ENCODE peak calls at places on chromosomes 1 and 21, in seven cellular contexts. One of them, this sample, is unnamed.

GRCh38 chr1:19033926-19034680 is 77.6 kb upstream of the IFFO2 start:
- DNase-seq in IMR-90: peak; percentile 56
- DNase-seq in body of pancreas: no peak
- DNase-seq in prostate gland: peak; percentile 84
- DNase-seq in heart left ventricle: no peak
- DNase-seq in ovary: no peak
- DNase-seq in A549: no peak
- DNase-seq in this sample: no peak

GRCh38 chr1:209927466-209927865 is 10.6 kb upstream of the SYT14 start:
- DNase-seq in IMR-90: no peak
- DNase-seq in body of pancreas: no peak
- DNase-seq in prostate gland: no peak
- DNase-seq in heart left ventricle: no peak
- DNase-seq in ovary: no peak
- DNase-seq in A549: no peak
- DNase-seq in this sample: no peak

GRCh38 chr1:36735939-36736730 is 253.4 kb upstream of the CSF3R start:
- DNase-seq in IMR-90: no peak
- DNase-seq in body of pancreas: no peak
- DNase-seq in prostate gland: no peak
- DNase-seq in heart left ventricle: no peak
- DNase-seq in ovary: no peak
- DNase-seq in A549: no peak
- DNase-seq in this sample: no peak

GRCh38 chr1:1806890-1807289 is 28.6 kb upstream of the NADK start:
- DNase-seq in IMR-90: peak; percentile 37
- DNase-seq in body of pancreas: no peak
- DNase-seq in prostate gland: no peak
- DNase-seq in heart left ventricle: no peak
- DNase-seq in ovary: no peak
- DNase-seq in A549: no peak
- DNase-seq in this sample: no peak

GRCh38 chr1:227454686-227455085 is 108.7 kb upstream of the ZNF678 start:
- DNase-seq in IMR-90: no peak
- DNase-seq in body of pancreas: no peak
- DNase-seq in prostate gland: no peak
- DNase-seq in heart left ventricle: no peak
- DNase-seq in ovary: no peak
- DNase-seq in A549: no peak
- DNase-seq in this sample: no peak

GRCh38 chr1:172476218-172476811 is 32.4 kb upstream of the PIGC start:
- DNase-seq in IMR-90: no peak
- DNase-seq in body of pancreas: no peak
- DNase-seq in prostate gland: peak; percentile 33
- DNase-seq in heart left ventricle: no peak
- DNase-seq in ovary: no peak
- DNase-seq in A549: no peak
- DNase-seq in this sample: no peak

GRCh38 chr1:225814381-225814780 is 4.5 kb downstream of the EPHX1 start:
- DNase-seq in IMR-90: no peak
- DNase-seq in body of pancreas: no peak
- DNase-seq in prostate gland: no peak
- DNase-seq in heart left ventricle: no peak
- DNase-seq in ovary: no peak
- DNase-seq in A549: no peak
- DNase-seq in this sample: no peak

GRCh38 chr1:18580676-18581419 is 49.8 kb upstream of the PAX7 start:
- DNase-seq in IMR-90: no peak
- DNase-seq in body of pancreas: no peak
- DNase-seq in prostate gland: no peak
- DNase-seq in heart left ventricle: no peak
- DNase-seq in ovary: no peak
- DNase-seq in A549: no peak
- DNase-seq in this sample: no peak

GRCh38 chr1:2050793-2051682 is 827 bp downstream of the PRKCZ start:
- DNase-seq in IMR-90: no peak
- DNase-seq in body of pancreas: no peak
- DNase-seq in prostate gland: no peak
- DNase-seq in heart left ventricle: no peak
- DNase-seq in ovary: no peak
- DNase-seq in A549: no peak
- DNase-seq in this sample: no peak

GRCh38 chr1:20552728-20553571 is 577 bp downstream of the FAM43B start:
- DNase-seq in IMR-90: peak; percentile 11
- DNase-seq in body of pancreas: no peak
- DNase-seq in prostate gland: no peak
- DNase-seq in heart left ventricle: no peak
- DNase-seq in ovary: no peak
- DNase-seq in A549: peak; percentile 35
- DNase-seq in this sample: no peak

GRCh38 chr1:42173961-42174715 is 9.6 kb upstream of the GUCA2A start:
- DNase-seq in IMR-90: peak; percentile 45
- DNase-seq in body of pancreas: no peak
- DNase-seq in prostate gland: peak; percentile 97
- DNase-seq in heart left ventricle: no peak
- DNase-seq in ovary: no peak
- DNase-seq in A549: no peak
- DNase-seq in this sample: no peak

GRCh38 chr1:215501496-215501895 is 65.6 kb upstream of the KCTD3 start:
- DNase-seq in IMR-90: no peak
- DNase-seq in body of pancreas: no peak
- DNase-seq in prostate gland: no peak
- DNase-seq in heart left ventricle: no peak
- DNase-seq in ovary: no peak
- DNase-seq in A549: no peak
- DNase-seq in this sample: no peak

GRCh38 chr1:50710099-50710498 is 250.0 kb downstream of the FAF1 start:
- DNase-seq in IMR-90: no peak
- DNase-seq in body of pancreas: no peak
- DNase-seq in prostate gland: no peak
- DNase-seq in heart left ventricle: no peak
- DNase-seq in ovary: no peak
- DNase-seq in A549: no peak
- DNase-seq in this sample: no peak

GRCh38 chr1:4309676-4310320 is 344.6 kb upstream of the AJAP1 start:
- DNase-seq in IMR-90: no peak
- DNase-seq in body of pancreas: no peak
- DNase-seq in prostate gland: no peak
- DNase-seq in heart left ventricle: no peak
- DNase-seq in ovary: no peak
- DNase-seq in A549: no peak
- DNase-seq in this sample: no peak

GRCh38 chr1:7218210-7218832 is 433.1 kb downstream of the CAMTA1 start:
- DNase-seq in IMR-90: peak; percentile 63
- DNase-seq in body of pancreas: no peak
- DNase-seq in prostate gland: no peak
- DNase-seq in heart left ventricle: no peak
- DNase-seq in ovary: no peak
- DNase-seq in A549: peak; percentile 43
- DNase-seq in this sample: peak; percentile 24

GRCh38 chr21:26177187-26177586 is 6.6 kb upstream of the APP start:
- DNase-seq in IMR-90: no peak
- DNase-seq in body of pancreas: no peak
- DNase-seq in prostate gland: no peak
- DNase-seq in heart left ventricle: peak; percentile 32
- DNase-seq in ovary: no peak
- DNase-seq in A549: no peak
- DNase-seq in this sample: no peak

GRCh38 chr1:2019162-2019542 is at the start of gene GABRD:
- DNase-seq in IMR-90: no peak
- DNase-seq in body of pancreas: no peak
- DNase-seq in prostate gland: no peak
- DNase-seq in heart left ventricle: no peak
- DNase-seq in ovary: no peak
- DNase-seq in A549: no peak
- DNase-seq in this sample: no peak

GRCh38 chr1:8554956-8555534 is 237.1 kb downstream of the SLC45A1 start:
- DNase-seq in IMR-90: peak; percentile 43
- DNase-seq in body of pancreas: peak; percentile 61
- DNase-seq in prostate gland: no peak
- DNase-seq in heart left ventricle: no peak
- DNase-seq in ovary: peak; percentile 47
- DNase-seq in A549: no peak
- DNase-seq in this sample: no peak

GRCh38 chr1:58780586-58781452 is 3.0 kb downstream of the JUN start:
- DNase-seq in IMR-90: peak; percentile 16
- DNase-seq in body of pancreas: peak; percentile 57
- DNase-seq in prostate gland: peak; percentile 36
- DNase-seq in heart left ventricle: no peak
- DNase-seq in ovary: no peak
- DNase-seq in A549: no peak
- DNase-seq in this sample: no peak

GRCh38 chr1:184060316-184060715 is 8.8 kb downstream of the TSEN15 start:
- DNase-seq in IMR-90: peak; percentile 72
- DNase-seq in body of pancreas: no peak
- DNase-seq in prostate gland: no peak
- DNase-seq in heart left ventricle: no peak
- DNase-seq in ovary: no peak
- DNase-seq in A549: no peak
- DNase-seq in this sample: no peak

GRCh38 chr21:38920631-38921398 is 115.1 kb downstream of the ETS2 start:
- DNase-seq in IMR-90: peak; percentile 72
- DNase-seq in body of pancreas: no peak
- DNase-seq in prostate gland: no peak
- DNase-seq in heart left ventricle: no peak
- DNase-seq in ovary: peak; percentile 51
- DNase-seq in A549: no peak
- DNase-seq in this sample: no peak

GRCh38 chr1:216223521-216223920 is 199.7 kb downstream of the USH2A start:
- DNase-seq in IMR-90: peak; percentile 3
- DNase-seq in body of pancreas: no peak
- DNase-seq in prostate gland: no peak
- DNase-seq in heart left ventricle: no peak
- DNase-seq in ovary: no peak
- DNase-seq in A549: no peak
- DNase-seq in this sample: no peak

GRCh38 chr1:109914587-109915240 is 4.1 kb downstream of the CSF1 start:
- DNase-seq in IMR-90: peak; percentile 29
- DNase-seq in body of pancreas: no peak
- DNase-seq in prostate gland: no peak
- DNase-seq in heart left ventricle: no peak
- DNase-seq in ovary: no peak
- DNase-seq in A549: no peak
- DNase-seq in this sample: no peak

GRCh38 chr1:32714277-32714676 is 11.7 kb upstream of the SYNC start:
- DNase-seq in IMR-90: no peak
- DNase-seq in body of pancreas: no peak
- DNase-seq in prostate gland: no peak
- DNase-seq in heart left ventricle: no peak
- DNase-seq in ovary: no peak
- DNase-seq in A549: no peak
- DNase-seq in this sample: no peak

GRCh38 chr1:147591246-147591891 is 50.1 kb downstream of the BCL9 start:
- DNase-seq in IMR-90: no peak
- DNase-seq in body of pancreas: no peak
- DNase-seq in prostate gland: no peak
- DNase-seq in heart left ventricle: no peak
- DNase-seq in ovary: no peak
- DNase-seq in A549: no peak
- DNase-seq in this sample: no peak

GRCh38 chr1:38004284-38005101 is 821 bp downstream of the FHL3 start:
- DNase-seq in IMR-90: no peak
- DNase-seq in body of pancreas: peak; percentile 15
- DNase-seq in prostate gland: no peak
- DNase-seq in heart left ventricle: no peak
- DNase-seq in ovary: no peak
- DNase-seq in A549: no peak
- DNase-seq in this sample: no peak

GRCh38 chr1:93738926-93739325 is 57.3 kb upstream of the BCAR3 start:
- DNase-seq in IMR-90: no peak
- DNase-seq in body of pancreas: no peak
- DNase-seq in prostate gland: no peak
- DNase-seq in heart left ventricle: no peak
- DNase-seq in ovary: no peak
- DNase-seq in A549: no peak
- DNase-seq in this sample: no peak
- H3K4me3 ChIP-seq in IMR-90: no peak overlapping the region
- H3K4me3 ChIP-seq in body of pancreas: no peak overlapping the region
- H3K4me3 ChIP-seq in prostate gland: no peak overlapping the region
- H3K4me3 ChIP-seq in heart left ventricle: no peak overlapping the region
- H3K4me3 ChIP-seq in ovary: no peak overlapping the region
- H3K4me3 ChIP-seq in A549: no peak overlapping the region
- H3K4me3 ChIP-seq in this sample: no peak overlapping the region

GRCh38 chr1:12343823-12344487 is 114.1 kb downstream of the VPS13D start:
- DNase-seq in IMR-90: no peak
- DNase-seq in body of pancreas: no peak
- DNase-seq in prostate gland: no peak
- DNase-seq in heart left ventricle: no peak
- DNase-seq in ovary: no peak
- DNase-seq in A549: no peak
- DNase-seq in this sample: no peak
- H3K27ac ChIP-seq in IMR-90: no peak overlapping the region
- H3K27ac ChIP-seq in body of pancreas: peak overlapping the region; percentile 15
- H3K27ac ChIP-seq in prostate gland: no peak overlapping the region
- H3K27ac ChIP-seq in heart left ventricle: peak overlapping the region; percentile 66
- H3K27ac ChIP-seq in ovary: no peak overlapping the region
- H3K27ac ChIP-seq in A549: no peak overlapping the region
- H3K27ac ChIP-seq in this sample: no peak overlapping the region

GRCh38 chr1:43270421-43271095 is 775 bp downstream of the TMEM125 start:
- DNase-seq in IMR-90: no peak
- DNase-seq in body of pancreas: peak; percentile 96
- DNase-seq in prostate gland: peak; percentile 86
- DNase-seq in heart left ventricle: no peak
- DNase-seq in ovary: peak; percentile 35
- DNase-seq in A549: no peak
- DNase-seq in this sample: no peak
- TF ChIP-seq POLR2A in IMR-90: no peak
- TF ChIP-seq POLR2A in body of pancreas: peak; percentile 87
- TF ChIP-seq POLR2A in prostate gland: peak; percentile 76
- TF ChIP-seq POLR2A in heart left ventricle: no peak
- TF ChIP-seq POLR2A in ovary: no peak
- TF ChIP-seq POLR2A in A549: no peak
- TF ChIP-seq POLR2A in this sample: no peak

GRCh38 chr1:25031966-25032667 is 102.0 kb upstream of the RUNX3 start:
- DNase-seq in IMR-90: peak; percentile 63
- DNase-seq in body of pancreas: peak; percentile 58
- DNase-seq in prostate gland: peak; percentile 88
- DNase-seq in heart left ventricle: peak; percentile 34
- DNase-seq in ovary: no peak
- DNase-seq in A549: no peak
- DNase-seq in this sample: no peak
- H3K4me3 ChIP-seq in IMR-90: no peak overlapping the region
- H3K4me3 ChIP-seq in body of pancreas: no peak overlapping the region
- H3K4me3 ChIP-seq in prostate gland: no peak overlapping the region
- H3K4me3 ChIP-seq in heart left ventricle: no peak overlapping the region
- H3K4me3 ChIP-seq in ovary: no peak overlapping the region
- H3K4me3 ChIP-seq in A549: no peak overlapping the region
- H3K4me3 ChIP-seq in this sample: no peak overlapping the region